ENCODE peak calls at places on chromosome 12, in eight cellular contexts. C is DND-41, A is tibial nerve, W is uterus, X is A549, M is suprapubic skin, O is ovary, B is colonic mucosa. J is an unnamed sample.

GRCh38 chr12:16950041-16950677 is 344.2 kb upstream of the LMO3 start:
- DNase-seq in C (no peak), A (no peak), W (no peak), X (no peak), M (no peak), O (no peak), B (no peak), J (no peak)

GRCh38 chr12:68686595-68687521 is at the start of gene NUP107:
- DNase-seq in C (peak), A (peak), W (peak), X (peak), M (peak), O (peak), B (peak), J (peak)

GRCh38 chr12:123895477-123895876 is 77.2 kb downstream of the CCDC92 start:
- DNase-seq in C (no peak), A (no peak), W (no peak), X (no peak), M (no peak), O (no peak), B (no peak), J (no peak)

GRCh38 chr12:68788554-68789143 is 19.3 kb upstream of the MDM2 start:
- DNase-seq in C (no peak), A (no peak), W (no peak), X (no peak), M (no peak), O (no peak), B (no peak), J (no peak)

GRCh38 chr12:10042167-10042566 is 11.7 kb downstream of the CLEC9A start:
- DNase-seq in C (no peak), A (no peak), W (no peak), X (no peak), M (no peak), O (no peak), B (no peak), J (peak)

GRCh38 chr12:42790761-42791151 is 201.2 kb upstream of the PRICKLE1 start:
- DNase-seq in C (no peak), A (no peak), W (no peak), X (peak), M (no peak), O (no peak), B (no peak), J (no peak)

GRCh38 chr12:138898-139534 is 72.4 kb downstream of the IQSEC3 start:
- DNase-seq in C (no peak), A (no peak), W (no peak), X (no peak), M (peak), O (no peak), B (no peak), J (no peak)

GRCh38 chr12:5846950-5847349 is 98.1 kb downstream of the ANO2 start:
- DNase-seq in C (no peak), A (no peak), W (no peak), X (no peak), M (no peak), O (no peak), B (no peak), J (no peak)

GRCh38 chr12:89906178-89906577 is 197.5 kb upstream of the ATP2B1 start:
- DNase-seq in C (no peak), A (no peak), W (no peak), X (no peak), M (no peak), O (no peak), B (no peak), J (no peak)

GRCh38 chr12:68761442-68761812 is 15.5 kb downstream of the SLC35E3 start:
- DNase-seq in C (no peak), A (no peak), W (no peak), X (no peak), M (no peak), O (no peak), B (no peak), J (no peak)

GRCh38 chr12:38142974-38143373 is 173.6 kb upstream of the ALG10B start:
- DNase-seq in C (no peak), A (no peak), W (no peak), X (peak), M (no peak), O (no peak), B (no peak), J (no peak)

GRCh38 chr12:96578526-96579125 is 89.2 kb downstream of the CFAP54 start:
- DNase-seq in C (peak), A (no peak), W (no peak), X (peak), M (no peak), O (no peak), B (no peak), J (peak)

GRCh38 chr12:12560587-12561304 is 1.9 kb downstream of the DUSP16 start:
- DNase-seq in C (peak), A (peak), W (peak), X (peak), M (no peak), O (peak), B (peak), J (peak)

GRCh38 chr12:12559699-12560296 is 2.9 kb downstream of the DUSP16 start:
- DNase-seq in C (no peak), A (no peak), W (no peak), X (no peak), M (no peak), O (no peak), B (no peak), J (no peak)

GRCh38 chr12:12557733-12558132 is 4.9 kb downstream of the DUSP16 start:
- DNase-seq in C (no peak), A (no peak), W (no peak), X (no peak), M (no peak), O (no peak), B (no peak), J (no peak)

GRCh38 chr12:12555656-12556055 is 7.0 kb downstream of the DUSP16 start:
- DNase-seq in C (no peak), A (no peak), W (no peak), X (no peak), M (no peak), O (no peak), B (no peak), J (no peak)

DNA sequence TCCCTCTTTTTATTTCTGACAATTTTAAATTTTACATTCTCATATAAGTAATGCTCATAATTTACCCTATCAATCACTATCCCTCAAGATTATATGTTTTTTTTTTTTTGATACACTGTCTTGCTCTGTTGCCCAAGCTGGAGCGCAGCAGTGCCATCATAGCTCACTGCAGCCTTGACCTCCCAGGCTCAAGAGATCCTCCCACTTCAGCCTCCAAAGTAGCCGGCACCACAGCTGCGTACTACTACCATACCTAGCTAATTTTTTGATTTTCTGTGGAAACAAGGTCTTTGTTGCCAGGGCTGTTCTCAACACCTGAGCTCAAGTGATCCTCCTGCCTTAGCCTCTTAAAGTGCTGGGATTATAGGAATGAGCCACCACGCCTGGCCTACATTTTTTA is 4.4 kb downstream of the DUSP16 start:
- DNase-seq in C (no peak), A (no peak), W (no peak), X (no peak), M (no peak), O (no peak), B (no peak), J (no peak)
- H3K4me3 ChIP-seq in C (no peak), A (no peak), W (no peak), X (peak), M (no peak), O (no peak), B (no peak), J (peak)

DNA sequence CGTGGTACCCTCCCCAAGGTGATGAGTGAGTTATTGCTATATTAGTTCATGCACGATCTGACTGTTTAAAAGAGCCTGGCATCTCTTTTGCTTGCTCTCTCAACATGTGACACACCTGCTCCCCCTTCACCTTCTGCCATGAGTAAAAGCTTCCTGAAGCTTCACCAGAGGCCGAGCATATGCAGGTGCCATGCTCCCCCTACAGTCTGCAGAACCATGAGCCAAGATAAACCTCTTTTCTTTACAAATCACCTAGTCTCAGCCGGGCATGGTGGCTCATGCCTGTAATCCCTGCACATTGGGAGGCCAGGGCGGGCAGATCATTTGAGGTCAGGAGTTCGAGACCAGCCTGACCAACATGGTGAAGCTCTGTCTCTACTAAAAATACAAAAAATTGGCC is 61.8 kb downstream of the RNFT2 start:
- DNase-seq in C (no peak), A (no peak), W (no peak), X (no peak), M (no peak), O (no peak), B (no peak), J (no peak)
- TF ChIP-seq CTCF in C (no peak), A (no peak), W (no peak), X (no peak), M (no peak), O (no peak), B (no peak), J (no peak)

GRCh38 chr12:110658882-110659281 is 30.0 kb downstream of the HVCN1 start:
- DNase-seq in C (no peak), A (no peak), W (no peak), X (no peak), M (no peak), O (no peak), B (no peak), J (no peak)

GRCh38 chr12:110656071-110656655 is 32.8 kb downstream of the HVCN1 start:
- DNase-seq in C (no peak), A (no peak), W (no peak), X (no peak), M (no peak), O (no peak), B (no peak), J (no peak)

GRCh38 chr12:110657747-110658146 is 31.2 kb downstream of the HVCN1 start:
- DNase-seq in C (no peak), A (no peak), W (no peak), X (no peak), M (no peak), O (no peak), B (no peak), J (no peak)

GRCh38 chr12:110658242-110658641 is 30.7 kb downstream of the HVCN1 start:
- DNase-seq in C (no peak), A (no peak), W (no peak), X (no peak), M (no peak), O (no peak), B (no peak), J (no peak)

GRCh38 chr12:110661337-110661972 is 27.5 kb downstream of the HVCN1 start:
- DNase-seq in C (no peak), A (peak), W (no peak), X (no peak), M (no peak), O (no peak), B (peak), J (peak)
- H3K4me3 ChIP-seq in C (no peak), A (no peak), W (no peak), X (no peak), M (no peak), O (no peak), B (no peak), J (peak)

GRCh38 chr12:122081697-122082221 is 3.2 kb downstream of the MLXIP start:
- DNase-seq in C (peak), A (peak), W (peak), X (no peak), M (peak), O (peak), B (peak), J (peak)
- TF ChIP-seq CTCF in C (peak), A (no peak), W (no peak), X (no peak), M (no peak), O (no peak), B (no peak), J (no peak)

GRCh38 chr12:114400395-114400794 is 5.5 kb downstream of the TBX5 start:
- DNase-seq in C (no peak), A (no peak), W (no peak), X (no peak), M (no peak), O (no peak), B (no peak), J (no peak)

GRCh38 chr12:114400925-114401324 is 5.0 kb downstream of the TBX5 start:
- DNase-seq in C (no peak), A (peak), W (no peak), X (no peak), M (no peak), O (no peak), B (no peak), J (no peak)

GRCh38 chr12:114401346-114402320 is 4.3 kb downstream of the TBX5 start:
- DNase-seq in C (no peak), A (no peak), W (no peak), X (no peak), M (no peak), O (no peak), B (no peak), J (no peak)

GRCh38 chr12:114397978-114398881 is 7.7 kb downstream of the TBX5 start:
- DNase-seq in C (no peak), A (no peak), W (no peak), X (no peak), M (no peak), O (no peak), B (no peak), J (no peak)

GRCh38 chr12:114399664-114400211 is 6.2 kb downstream of the TBX5 start:
- DNase-seq in C (no peak), A (no peak), W (no peak), X (peak), M (no peak), O (no peak), B (peak), J (no peak)
- H3K4me3 ChIP-seq in C (no peak), A (no peak), W (no peak), X (no peak), M (no peak), O (no peak), B (no peak), J (no peak)

GRCh38 chr12:31702047-31702446 is 26.8 kb downstream of the AMN1 start:
- DNase-seq in C (no peak), A (no peak), W (no peak), X (peak), M (no peak), O (no peak), B (no peak), J (no peak)
- TF ChIP-seq CTCF in C (peak), A (no peak), W (no peak), X (peak), M (no peak), O (no peak), B (no peak), J (no peak)

GRCh38 chr12:49947593-49948226 is 2.8 kb upstream of the AQP2 start:
- DNase-seq in C (no peak), A (no peak), W (no peak), X (no peak), M (no peak), O (no peak), B (no peak), J (no peak)

GRCh38 chr12:49946497-49946896 is 4.0 kb upstream of the AQP2 start:
- DNase-seq in C (no peak), A (no peak), W (no peak), X (no peak), M (no peak), O (no peak), B (no peak), J (no peak)

GRCh38 chr12:49944718-49945117 is 5.8 kb upstream of the AQP2 start:
- DNase-seq in C (no peak), A (no peak), W (no peak), X (no peak), M (no peak), O (no peak), B (no peak), J (no peak)

GRCh38 chr12:49945394-49946080 is 5.0 kb upstream of the AQP2 start:
- DNase-seq in C (peak), A (peak), W (peak), X (peak), M (peak), O (peak), B (peak), J (peak)

GRCh38 chr12:49946086-49946485 is 4.5 kb upstream of the AQP2 start:
- DNase-seq in C (no peak), A (no peak), W (no peak), X (no peak), M (no peak), O (no peak), B (peak), J (no peak)
- H3K4me3 ChIP-seq in C (no peak), A (no peak), W (no peak), X (no peak), M (no peak), O (no peak), B (no peak), J (no peak)

GRCh38 chr12:52390739-52391617 is 5.5 kb upstream of the KRT84 start:
- DNase-seq in C (peak), A (no peak), W (no peak), X (peak), M (no peak), O (no peak), B (peak), J (peak)
- TF ChIP-seq CTCF in C (peak), A (peak), W (peak), X (peak), M (no peak), O (no peak), B (no peak), J (peak)

DNA sequence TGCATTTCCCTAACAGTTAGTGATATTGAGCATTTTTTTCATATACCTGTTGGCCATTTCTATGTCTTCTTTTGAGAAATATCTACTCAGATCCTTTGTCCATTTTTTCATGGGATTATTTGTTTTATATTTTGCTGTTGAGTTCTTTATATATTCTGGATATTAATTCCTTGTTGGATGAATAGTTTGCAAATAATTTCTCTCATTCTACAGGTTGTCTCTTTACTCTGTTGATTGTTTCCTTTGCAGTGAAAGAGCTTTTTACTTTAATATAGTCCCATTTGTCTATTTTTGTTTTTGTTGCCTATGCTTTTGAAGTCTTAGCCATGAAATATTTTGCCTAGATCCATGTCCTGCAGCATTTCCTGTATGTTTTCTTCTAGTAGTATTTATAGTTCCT is 11.5 kb upstream of the SLC4A8 start:
- DNase-seq in C (no peak), A (no peak), W (no peak), X (no peak), M (no peak), O (no peak), B (no peak), J (no peak)
- H3K4me3 ChIP-seq in C (no peak), A (no peak), W (no peak), X (no peak), M (no peak), O (no peak), B (no peak), J (no peak)

GRCh38 chr12:88723219-88723618 is 142.9 kb upstream of the KITLG start:
- DNase-seq in C (no peak), A (no peak), W (no peak), X (peak), M (no peak), O (no peak), B (no peak), J (no peak)

GRCh38 chr12:88715673-88716072 is 135.4 kb upstream of the KITLG start:
- DNase-seq in C (no peak), A (no peak), W (no peak), X (no peak), M (no peak), O (no peak), B (no peak), J (no peak)

GRCh38 chr12:88716240-88716639 is 136.0 kb upstream of the KITLG start:
- DNase-seq in C (no peak), A (no peak), W (no peak), X (no peak), M (no peak), O (no peak), B (no peak), J (no peak)

GRCh38 chr12:88720785-88721650 is 140.7 kb upstream of the KITLG start:
- DNase-seq in C (no peak), A (no peak), W (no peak), X (no peak), M (no peak), O (no peak), B (no peak), J (no peak)

DNA sequence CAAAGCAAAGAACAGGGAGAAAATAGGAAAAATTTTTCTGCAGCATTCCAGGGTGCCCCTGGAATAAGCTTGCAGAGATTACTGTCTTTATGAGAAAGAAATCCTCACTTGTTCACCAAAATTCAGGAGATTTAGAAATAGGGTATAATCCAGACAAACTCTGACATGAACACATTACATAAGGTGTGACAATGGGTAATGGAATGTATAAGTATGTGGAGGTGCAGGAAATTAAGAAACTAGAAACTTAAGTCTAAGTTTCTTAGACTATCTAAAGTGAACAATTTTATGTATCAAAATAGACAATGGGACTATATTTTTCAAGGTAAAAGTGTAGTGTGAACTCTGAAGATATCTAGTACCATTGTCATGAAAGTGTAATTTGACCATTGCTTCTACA is 140.0 kb upstream of the KITLG start:
- DNase-seq in C (no peak), A (no peak), W (no peak), X (no peak), M (no peak), O (no peak), B (no peak), J (no peak)
- TF ChIP-seq CTCF in C (no peak), A (no peak), W (no peak), X (no peak), M (no peak), O (no peak), B (no peak), J (no peak)